ENCODE peak calls at places on chromosome 12, in eight cellular contexts. W is BE2C, T is body of pancreas, C is thoracic aorta, R is fibroblast of lung, D is RWPE1, L is progenitor cell of endocrine pancreas, H is cardiac muscle cell. F is an unnamed sample.

GRCh38 chr12:91364591-91365184 is 182.1 kb upstream of the DCN start:
- DNase-seq in W (no peak), T (no peak), C (no peak), R (no peak), D (no peak), L (no peak), H (no peak), F (no peak)

GRCh38 chr12:29429999-29430698 is 49.2 kb upstream of the ERGIC2 start:
- DNase-seq in W (peak; percentile 8), T (peak; percentile 16), C (no peak), R (no peak), D (peak; percentile 25), L (no peak), H (no peak), F (no peak)

GRCh38 chr12:124764451-124764850 is 99.2 kb downstream of the SCARB1 start:
- DNase-seq in W (peak; percentile 47), T (no peak), C (no peak), R (peak; percentile 81), D (no peak), L (no peak), H (no peak), F (no peak)

GRCh38 chr12:68746572-68747180 is 700 bp downstream of the SLC35E3 start:
- DNase-seq in W (peak; percentile 53), T (peak; percentile 48), C (peak; percentile 33), R (peak; percentile 67), D (peak; percentile 65), L (peak; percentile 24), H (peak; percentile 67), F (peak; percentile 25)

GRCh38 chr12:6945613-6946012 is 1.8 kb downstream of the C12orf57 start:
- DNase-seq in W (no peak), T (no peak), C (no peak), R (no peak), D (no peak), L (no peak), H (no peak), F (no peak)

GRCh38 chr12:7479784-7480183 is 23.8 kb downstream of the CD163 start:
- DNase-seq in W (no peak), T (no peak), C (no peak), R (no peak), D (no peak), L (no peak), H (no peak), F (no peak)

GRCh38 chr12:55931780-55932545 is 1.0 kb downstream of the DGKA start:
- DNase-seq in W (peak; percentile 61), T (peak; percentile 62), C (no peak), R (peak; percentile 48), D (no peak), L (peak; percentile 22), H (peak; percentile 80), F (no peak)

GRCh38 chr12:106088246-106089200 is 50.2 kb downstream of the NUAK1 start:
- DNase-seq in W (no peak), T (no peak), C (no peak), R (no peak), D (no peak), L (no peak), H (no peak), F (no peak)

GRCh38 chr12:119686776-119687175 is 18.8 kb downstream of the PRKAB1 start:
- DNase-seq in W (no peak), T (no peak), C (no peak), R (no peak), D (no peak), L (no peak), H (no peak), F (no peak)

GRCh38 chr12:58433969-58434368 is 486.3 kb downstream of the LRIG3 start:
- DNase-seq in W (no peak), T (no peak), C (no peak), R (peak; percentile 39), D (peak; percentile 25), L (no peak), H (no peak), F (no peak)

GRCh38 chr12:78101181-78101876 is 270.6 kb downstream of the NAV3 start:
- DNase-seq in W (no peak), T (no peak), C (no peak), R (peak; percentile 25), D (no peak), L (no peak), H (no peak), F (no peak)

GRCh38 chr12:96153131-96153724 is 40.9 kb upstream of the ELK3 start:
- DNase-seq in W (no peak), T (no peak), C (no peak), R (no peak), D (no peak), L (no peak), H (no peak), F (no peak)

GRCh38 chr12:89593233-89593632 is 67.4 kb upstream of the POC1B start:
- DNase-seq in W (no peak), T (no peak), C (no peak), R (no peak), D (no peak), L (no peak), H (no peak), F (no peak)

GRCh38 chr12:71708658-71709057 is 22.8 kb downstream of the TMEM19 start:
- DNase-seq in W (no peak), T (no peak), C (no peak), R (peak; percentile 22), D (no peak), L (no peak), H (no peak), F (no peak)

GRCh38 chr12:108333898-108334699 is 5.0 kb downstream of the CMKLR1 start:
- DNase-seq in W (no peak), T (no peak), C (no peak), R (peak; percentile 21), D (peak; percentile 21), L (no peak), H (no peak), F (no peak)

GRCh38 chr12:41189395-41190251 is 1.5 kb downstream of the PDZRN4 start:
- DNase-seq in W (no peak), T (no peak), C (no peak), R (no peak), D (no peak), L (no peak), H (peak; percentile 39), F (no peak)

GRCh38 chr12:115004469-115005146 is 320.6 kb upstream of the TBX3 start:
- DNase-seq in W (no peak), T (no peak), C (no peak), R (no peak), D (no peak), L (no peak), H (no peak), F (no peak)

GRCh38 chr12:7136071-7136470 is 5.9 kb downstream of the CLSTN3 start:
- DNase-seq in W (no peak), T (no peak), C (no peak), R (no peak), D (no peak), L (no peak), H (no peak), F (no peak)

GRCh38 chr12:51246254-51246853 is 7.7 kb downstream of the DAZAP2 start:
- DNase-seq in W (peak; percentile 26), T (no peak), C (no peak), R (peak; percentile 63), D (no peak), L (no peak), H (no peak), F (no peak)

GRCh38 chr12:112841891-112842290 is 50.3 kb downstream of the RPH3A start:
- DNase-seq in W (no peak), T (no peak), C (no peak), R (peak; percentile 32), D (no peak), L (no peak), H (no peak), F (no peak)

GRCh38 chr12:28172434-28173030 is 17.7 kb upstream of the CCDC91 start:
- DNase-seq in W (peak; percentile 42), T (peak; percentile 27), C (no peak), R (peak; percentile 58), D (peak; percentile 71), L (no peak), H (peak; percentile 36), F (peak; percentile 59)
- TF ChIP-seq CTCF in W (peak; percentile 84), T (peak; percentile 33), C (peak; percentile 53), R (peak; percentile 87), D (peak; percentile 54), L (peak; percentile 67), H (peak; percentile 84), F (peak; percentile 77)

GRCh38 chr12:67223225-67223624 is 45.9 kb upstream of the CAND1 start:
- DNase-seq in W (no peak), T (no peak), C (no peak), R (no peak), D (no peak), L (no peak), H (no peak), F (no peak)

GRCh38 chr12:67222302-67222701 is 46.9 kb upstream of the CAND1 start:
- DNase-seq in W (no peak), T (no peak), C (no peak), R (peak; percentile 24), D (peak; percentile 23), L (no peak), H (peak; percentile 31), F (no peak)

GRCh38 chr12:67217647-67218046 is 51.5 kb upstream of the CAND1 start:
- DNase-seq in W (no peak), T (no peak), C (no peak), R (no peak), D (no peak), L (no peak), H (no peak), F (no peak)

DNA sequence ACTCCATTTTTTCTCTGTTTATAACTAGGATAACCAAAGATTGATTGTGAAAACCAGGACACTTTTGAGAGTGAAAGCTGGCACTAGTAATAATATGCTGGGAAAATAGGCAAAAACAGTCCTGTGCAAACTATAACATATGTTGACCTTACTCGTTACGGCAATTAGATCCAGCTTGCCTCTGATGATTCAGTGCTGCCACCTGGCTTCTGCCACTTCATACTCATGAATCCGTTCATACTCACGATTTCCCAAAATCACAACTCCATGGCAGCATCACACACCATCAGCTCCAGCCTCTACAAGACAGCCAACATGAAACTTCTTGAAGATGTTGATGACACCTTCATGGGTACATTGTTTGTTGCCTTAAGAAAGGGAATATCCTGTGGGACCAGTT is 49.1 kb upstream of the CAND1 start:
- DNase-seq in W (no peak), T (peak; percentile 14), C (no peak), R (peak; percentile 3), D (peak; percentile 19), L (no peak), H (no peak), F (no peak)
- TF ChIP-seq CTCF in W (peak; percentile 41), T (peak; percentile 31), C (no peak), R (no peak), D (no peak), L (no peak), H (peak; percentile 12), F (peak; percentile 65)

DNA sequence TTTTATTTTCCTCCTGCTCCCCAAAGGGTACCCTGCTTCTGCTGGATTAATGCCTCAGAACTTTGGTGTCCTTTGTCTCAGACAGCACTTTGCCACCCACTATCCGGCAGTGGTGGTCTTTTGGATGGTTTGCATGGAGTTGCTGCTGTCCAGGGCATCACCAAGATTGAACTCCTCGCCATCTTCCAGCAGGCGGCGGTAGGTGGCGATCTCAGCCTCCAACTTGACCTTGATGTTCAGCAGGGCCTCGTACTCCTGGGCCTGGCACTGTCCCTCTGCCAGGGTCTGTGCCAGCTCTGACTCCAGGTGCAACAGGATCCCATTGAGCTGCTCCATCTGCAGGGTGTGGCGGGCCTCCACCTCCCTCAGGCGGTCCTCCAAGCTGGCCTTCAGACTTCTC is 9.4 kb upstream of the NOPCHAP1 start:
- DNase-seq in W (no peak), T (no peak), C (no peak), R (no peak), D (no peak), L (no peak), H (no peak), F (no peak)
- TF ChIP-seq CTCF in W (no peak), T (no peak), C (no peak), R (no peak), D (no peak), L (peak; percentile 8), H (no peak), F (no peak)

GRCh38 chr12:18246057-18246456 is 15.3 kb upstream of the PIK3C2G start:
- DNase-seq in W (no peak), T (no peak), C (no peak), R (no peak), D (no peak), L (no peak), H (no peak), F (no peak)
- TF ChIP-seq CTCF in W (peak; percentile 35), T (no peak), C (no peak), R (peak; percentile 41), D (no peak), L (peak; percentile 20), H (no peak), F (no peak)

F was measured in Panc1.